ENCODE peak calls at places on chromosomes 7 and 10, in nine cellular contexts. P is PC-3, K is transverse colon, L is kidney, J is fibroblast of lung, E is PC-9, Y is HFF-Myc, M is cardiac muscle cell, W is upper lobe of right lung. U is an unnamed sample.
A peak's percentile ranks its signal among the peaks of the same experiment; 100 is the strongest.

GRCh38 chr10:72122221-72122620 is 33.9 kb upstream of the SPOCK2 start:
- DNase-seq in Y (no peak), E (no peak), K (no peak), P (no peak), J (no peak), M (no peak), W (no peak), L (no peak), U (no peak)

GRCh38 chr7:956031-956430 is 1.6 kb upstream of the ADAP1 start:
- DNase-seq in E (no peak), L (peak; percentile 46), Y (no peak), M (no peak), W (peak; percentile 36), P (no peak), J (no peak), K (peak; percentile 5), U (no peak)

GRCh38 chr10:95403690-95404459 is 113.1 kb upstream of the PDLIM1 start:
- DNase-seq in P (no peak), M (peak; percentile 53), E (no peak), W (no peak), J (no peak), L (no peak), K (no peak), Y (no peak), U (no peak)

GRCh38 chr7:641269-641671 is 85.2 kb upstream of the DNAAF5 start:
- DNase-seq in J (peak; percentile 34), M (no peak), K (no peak), W (no peak), E (no peak), Y (no peak), P (peak; percentile 89), L (peak; percentile 8), U (no peak)

GRCh38 chr7:119620769-119621168 is 652.2 kb upstream of the KCND2 start:
- DNase-seq in P (no peak), Y (no peak), E (no peak), J (no peak), W (no peak), K (no peak), L (no peak), M (no peak), U (no peak)

GRCh38 chr7:4093492-4093891 is 588.6 kb upstream of the FOXK1 start:
- DNase-seq in J (no peak), Y (no peak), W (no peak), E (no peak), L (no peak), M (no peak), P (no peak), K (no peak), U (no peak)

GRCh38 chr7:133345690-133346421 is 93.0 kb downstream of the EXOC4 start:
- DNase-seq in K (no peak), W (no peak), E (no peak), L (no peak), J (no peak), M (peak; percentile 0), P (no peak), Y (no peak), U (no peak)

GRCh38 chr7:20329389-20330175 is 1.1 kb upstream of the ITGB8 start:
- DNase-seq in J (peak; percentile 83), Y (no peak), L (peak; percentile 88), P (peak; percentile 90), E (peak; percentile 97), K (peak; percentile 71), W (peak; percentile 74), M (peak; percentile 71), U (no peak)

GRCh38 chr10:132360766-132361447 is 28.9 kb downstream of the LRRC27 start:
- DNase-seq in Y (no peak), L (no peak), E (no peak), M (peak; percentile 33), J (no peak), W (peak; percentile 68), K (no peak), P (no peak), U (no peak)

GRCh38 chr7:129855234-129855673 is 97.5 kb downstream of the UBE2H start:
- DNase-seq in E (no peak), Y (peak; percentile 86), M (no peak), W (no peak), J (peak; percentile 97), P (peak; percentile 33), L (no peak), K (no peak), U (peak; percentile 97)

GRCh38 chr10:52420656-52421055 is 106.6 kb downstream of the DKK1 start:
- DNase-seq in Y (no peak), W (no peak), L (no peak), M (no peak), E (no peak), K (no peak), P (no peak), J (peak; percentile 74), U (no peak)

GRCh38 chr7:16561943-16562342 is 35.3 kb downstream of the LRRC72 start:
- DNase-seq in M (peak; percentile 21), P (no peak), K (no peak), L (no peak), J (no peak), W (no peak), Y (no peak), E (no peak), U (no peak)

GRCh38 chr10:1939016-1939415 is 201.7 kb upstream of the ADARB2 start:
- DNase-seq in M (no peak), W (no peak), Y (no peak), P (no peak), J (no peak), E (no peak), L (no peak), K (no peak), U (no peak)

GRCh38 chr7:123552641-123553040 is 5.0 kb downstream of the NDUFA5 start:
- DNase-seq in M (no peak), J (no peak), Y (no peak), W (no peak), P (no peak), K (no peak), E (no peak), L (no peak), U (no peak)

GRCh38 chr7:93920496-93921189 is 892 bp upstream of the GNG11 start:
- DNase-seq in L (no peak), J (no peak), K (no peak), W (no peak), M (no peak), P (no peak), E (no peak), Y (no peak), U (no peak)

DNA sequence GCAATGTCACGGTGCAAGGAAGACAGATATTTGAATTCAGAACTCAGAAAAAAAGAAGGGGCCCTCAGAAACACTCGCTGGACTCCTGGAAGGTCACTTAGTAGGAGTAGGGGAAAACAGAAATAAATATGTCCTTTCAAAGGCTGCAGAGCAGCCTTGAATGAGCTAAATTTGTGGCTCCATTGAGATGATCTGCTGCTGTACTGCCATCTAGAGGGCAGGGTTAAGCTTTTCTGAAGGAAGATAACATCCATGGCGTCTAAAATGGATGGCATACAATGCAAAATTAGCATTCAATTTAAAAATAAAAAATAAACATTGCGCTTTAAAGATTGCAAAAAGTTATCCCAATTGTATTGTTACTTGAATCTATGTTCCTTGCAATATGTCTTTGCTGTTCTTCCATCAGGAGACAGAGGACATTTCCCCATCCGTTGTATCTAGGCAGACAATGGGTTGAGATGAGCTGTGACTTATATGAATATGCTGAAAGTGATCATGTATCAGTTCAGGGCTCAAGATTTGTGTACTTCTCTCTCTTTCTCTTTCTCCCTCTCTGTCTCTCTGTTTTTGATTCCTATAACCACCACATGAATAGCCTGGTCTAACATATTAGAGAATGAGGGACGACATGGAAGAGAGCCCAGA is 642.2 kb downstream of the SH2D4B start:
- DNase-seq in M (peak; percentile 28), J (no peak), Y (no peak), P (peak; percentile 2), W (no peak), L (no peak), E (no peak), K (peak; percentile 10), U (no peak)
- TF ChIP-seq CTCF in M (no peak), J (no peak), Y (peak; percentile 19), P (peak; percentile 34), W (peak; percentile 33), L (peak; percentile 35), E (peak; percentile 66), K (peak; percentile 37), U (peak; percentile 2)

GRCh38 chr7:76069238-76069638 is 21.3 kb downstream of the MDH2 start:
- DNase-seq in Y (peak; percentile 72), M (peak; percentile 58), L (peak; percentile 73), W (peak; percentile 82), P (peak; percentile 97), E (peak; percentile 93), K (peak; percentile 59), J (peak; percentile 94), U (peak; percentile 87)
- TF ChIP-seq CTCF in Y (peak; percentile 18), M (peak; percentile 42), L (peak; percentile 15), W (peak; percentile 24), P (peak; percentile 55), E (peak; percentile 70), K (peak; percentile 34), J (peak; percentile 23), U (peak; percentile 60)

GRCh38 chr7:143375298-143376034 is 5.7 kb upstream of the ZYX start:
- DNase-seq in K (no peak), L (peak; percentile 51), E (no peak), W (no peak), J (no peak), P (peak; percentile 28), Y (no peak), M (no peak), U (no peak)

GRCh38 chr7:143372070-143372469 is 9.1 kb upstream of the ZYX start:
- DNase-seq in J (no peak), P (peak; percentile 81), Y (no peak), W (no peak), M (no peak), L (peak; percentile 59), E (no peak), K (peak; percentile 81), U (no peak)

GRCh38 chr7:143374556-143374955 is 6.6 kb upstream of the ZYX start:
- DNase-seq in J (no peak), K (no peak), P (no peak), Y (no peak), M (no peak), E (no peak), W (no peak), L (peak; percentile 21), U (no peak)

GRCh38 chr7:143376396-143376795 is 4.7 kb upstream of the ZYX start:
- DNase-seq in Y (no peak), W (peak; percentile 63), J (no peak), L (peak; percentile 15), M (no peak), K (no peak), E (no peak), P (no peak), U (no peak)

DNA sequence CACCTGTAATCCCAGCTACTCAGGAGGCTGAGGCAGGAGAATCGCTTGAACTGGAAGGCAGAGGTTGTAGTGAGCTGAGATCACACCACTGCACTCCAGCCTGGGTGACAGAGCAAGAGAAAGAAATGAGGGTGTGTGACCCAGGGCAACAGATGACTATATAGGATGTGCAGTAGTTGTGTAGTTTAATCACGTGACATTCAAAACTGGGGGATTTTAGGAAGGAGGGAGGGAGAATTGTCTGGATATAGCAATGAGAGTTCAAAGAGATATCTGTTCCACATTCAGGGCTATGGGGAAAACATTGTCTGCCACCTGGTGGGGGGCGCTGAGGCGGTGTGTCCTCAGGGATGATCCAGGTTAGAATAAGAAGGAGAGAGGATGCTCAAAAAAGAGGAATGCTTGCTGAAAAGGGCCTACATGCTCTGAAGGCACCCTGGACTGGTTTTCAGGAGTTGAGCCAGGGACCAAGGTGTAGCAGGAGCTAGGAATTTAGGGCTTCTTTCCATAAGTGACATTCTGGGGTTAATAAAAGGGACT is 7.8 kb upstream of the ZYX start:
- DNase-seq in L (peak; percentile 14), W (no peak), M (no peak), E (no peak), J (no peak), Y (no peak), K (no peak), P (peak; percentile 30), U (no peak)
- TF ChIP-seq CTCF in L (no peak), W (no peak), M (no peak), E (peak; percentile 27), J (no peak), Y (peak; percentile 20), K (no peak), P (peak; percentile 46), U (no peak)

GRCh38 chr7:25391295-25391861 is 163.1 kb upstream of the NPVF start:
- DNase-seq in J (peak; percentile 6), P (peak; percentile 30), L (no peak), E (no peak), K (no peak), M (peak; percentile 29), Y (no peak), W (no peak), U (no peak)
- TF ChIP-seq CTCF in J (peak; percentile 29), P (peak; percentile 56), L (peak; percentile 33), E (peak; percentile 61), K (peak; percentile 51), M (peak; percentile 50), Y (no peak), W (peak; percentile 51), U (peak; percentile 27)